ENCODE peak calls at places on chromosomes 5 and 9, in five cellular contexts. V is OCI-M1, W is Right ventricle myocardium superior, U is SW 1271, D is T-helper 1 cell. O is an unnamed sample.

GRCh38 chr9:36152741-36153438 is 16.3 kb upstream of the CCIN start:
- DNase-seq in U (no peak), W (no peak), D (no peak), V (no peak), O (no peak)

GRCh38 chr5:111935835-111936234 is 178.8 kb upstream of the NREP start:
- DNase-seq in D (no peak), W (no peak), U (no peak), V (no peak), O (no peak)

GRCh38 chr5:172559004-172559932 is 81.8 kb upstream of the NEURL1B start:
- DNase-seq in D (no peak), V (no peak), U (no peak), W (peak), O (no peak)

GRCh38 chr5:88897748-88898147 is 14.8 kb upstream of the MEF2C start:
- DNase-seq in D (no peak), W (no peak), U (no peak), V (no peak), O (no peak)

GRCh38 chr5:157322581-157322980 is 56.7 kb downstream of the CYFIP2 start:
- DNase-seq in D (no peak), W (no peak), U (no peak), V (no peak), O (no peak)

GRCh38 chr9:93119953-93120845 is 13.9 kb downstream of the NINJ1 start:
- DNase-seq in W (peak), V (peak), U (peak), D (no peak), O (no peak)

GRCh38 chr5:82349651-82350050 is 71.5 kb upstream of the RPS23 start:
- DNase-seq in V (peak), U (peak), D (no peak), W (no peak), O (peak)

GRCh38 chr5:101897914-101898313 is 398.2 kb downstream of the SLCO4C1 start:
- DNase-seq in V (peak), D (no peak), U (no peak), W (no peak), O (no peak)

GRCh38 chr5:135714126-135714894 is 120.2 kb upstream of the SLC25A48 start:
- DNase-seq in D (no peak), U (no peak), W (no peak), V (no peak), O (no peak)

GRCh38 chr5:50751064-50751657 is 84.7 kb downstream of the PARP8 start:
- DNase-seq in D (peak), V (peak), W (no peak), U (peak), O (no peak)

GRCh38 chr9:137970686-137971476 is 93.3 kb downstream of the CACNA1B start:
- DNase-seq in D (no peak), V (no peak), U (no peak), W (no peak), O (no peak)

GRCh38 chr5:80369521-80369920 is 38.3 kb upstream of the ZFYVE16 start:
- DNase-seq in W (no peak), D (no peak), U (no peak), V (no peak), O (no peak)

GRCh38 chr5:159052282-159053011 is 47.3 kb downstream of the EBF1 start:
- DNase-seq in D (no peak), V (no peak), W (no peak), U (no peak), O (no peak)

GRCh38 chr5:20958641-20959040 is 970.6 kb upstream of the CDH18 start:
- DNase-seq in W (no peak), V (no peak), U (no peak), D (no peak), O (no peak)

GRCh38 chr9:37056086-37056485 is 22.0 kb upstream of the PAX5 start:
- DNase-seq in D (no peak), U (no peak), W (no peak), V (no peak), O (no peak)

GRCh38 chr9:13554626-13555025 is 275.1 kb upstream of the MPDZ start:
- DNase-seq in D (no peak), U (no peak), V (no peak), W (no peak), O (no peak)

GRCh38 chr9:130421802-130422276 is 22.9 kb upstream of the ASS1 start:
- DNase-seq in U (peak), D (no peak), W (no peak), V (no peak), O (no peak)

GRCh38 chr5:10355071-10355889 is 1.8 kb downstream of the MARCHF6 start:
- DNase-seq in W (no peak), V (peak), U (no peak), D (no peak), O (no peak)

GRCh38 chr5:157574456-157575095 is 999 bp downstream of the ADAM19 start:
- DNase-seq in U (no peak), V (no peak), D (no peak), W (peak), O (no peak)

GRCh38 chr5:67085616-67086015 is 111.0 kb downstream of the CD180 start:
- DNase-seq in V (no peak), W (no peak), D (no peak), U (no peak), O (no peak)

GRCh38 chr9:129242971-129243561 is 65.0 kb upstream of the IER5L start:
- DNase-seq in D (no peak), V (no peak), W (no peak), U (no peak), O (no peak)

GRCh38 chr5:55918097-55919035 is 67.2 kb downstream of the IL31RA start:
- DNase-seq in V (peak), U (no peak), D (no peak), W (no peak), O (no peak)

GRCh38 chr5:151075698-151076331 is 5.0 kb downstream of the TNIP1 start:
- DNase-seq in W (no peak), U (peak), V (no peak), D (no peak), O (no peak)

GRCh38 chr5:179730852-179731251 is 1.8 kb upstream of the MAML1 start:
- DNase-seq in U (no peak), V (peak), D (no peak), W (no peak), O (no peak)

GRCh38 chr9:136613824-136614371 is 48.8 kb upstream of the EGFL7 start:
- DNase-seq in U (no peak), V (no peak), D (no peak), W (no peak), O (no peak)

GRCh38 chr5:66872688-66873333 is 276.6 kb downstream of the MAST4 start:
- DNase-seq in V (no peak), W (no peak), D (no peak), U (no peak), O (no peak)

GRCh38 chr5:1894243-1894642 is 11.5 kb upstream of the IRX4 start:
- DNase-seq in U (no peak), D (no peak), V (no peak), W (peak), O (no peak)

GRCh38 chr5:76303917-76304316 is 99.2 kb upstream of the IQGAP2 start:
- DNase-seq in V (no peak), W (no peak), D (peak), U (no peak), O (no peak)

GRCh38 chr9:106593201-106593600 is 269.8 kb upstream of the ZNF462 start:
- DNase-seq in W (no peak), V (no peak), D (no peak), U (no peak), O (no peak)

GRCh38 chr5:74296685-74297084 is 343.8 kb downstream of the ENC1 start:
- DNase-seq in V (no peak), W (peak), U (no peak), D (no peak), O (no peak)

GRCh38 chr5:141746395-141746794 is 64.4 kb upstream of the ARAP3 start:
- DNase-seq in V (no peak), D (no peak), U (no peak), W (no peak), O (no peak)

GRCh38 chr9:92147030-92147853 is 32.0 kb upstream of the SPTLC1 start:
- DNase-seq in U (no peak), D (no peak), V (peak), W (no peak), O (no peak)

GRCh38 chr5:65924366-65925093 is 1.8 kb upstream of the ERBIN start:
- DNase-seq in V (no peak), D (no peak), U (no peak), W (no peak), O (no peak)

GRCh38 chr5:181246276-181247050 is 2.8 kb upstream of the RACK1 start:
- DNase-seq in U (no peak), V (no peak), D (peak), W (peak), O (peak)

O was measured in stimulated activated effector memory CD8-positive, alpha-beta T cell treated with anti-CD3 and anti-CD28 coated beads, Interleukin-12 subunit alpha, Interleukin-12 subunit beta, amount 100 ng/mL, for 72 hours.